ENCODE peak calls at places on chromosomes 13 and 19, in ten cellular contexts. U, K, O, R, H, L, S, W, C and Y are unnamed samples.

GRCh38 chr13:100827489-100828000 is 152.9 kb upstream of the TMTC4 start:
- DNase-seq in L (no peak), H (no peak), S (no peak), R (no peak), K (no peak), C (no peak), O (no peak), W (no peak), U (no peak), Y (no peak)

GRCh38 chr13:99033814-99034213 is 56.0 kb upstream of the DOCK9 start:
- DNase-seq in W (peak), L (no peak), S (peak), C (no peak), H (no peak), K (no peak), U (no peak), R (no peak), O (no peak), Y (peak)

GRCh38 chr19:35760711-35761349 is 2.9 kb downstream of the PROSER3 start:
- DNase-seq in U (no peak), K (no peak), L (no peak), C (no peak), R (no peak), W (peak), O (no peak), H (no peak), S (no peak), Y (no peak)

GRCh38 chr19:2629491-2630351 is 72.8 kb downstream of the GNG7 start:
- DNase-seq in K (no peak), S (no peak), W (no peak), L (no peak), C (no peak), O (no peak), R (no peak), H (no peak), U (no peak), Y (no peak)

GRCh38 chr19:1511989-1512338 is 855 bp downstream of the ADAMTSL5 start:
- DNase-seq in O (no peak), S (no peak), C (no peak), L (no peak), U (no peak), K (no peak), R (no peak), H (no peak), W (no peak), Y (no peak)

GRCh38 chr19:42440357-42441046 is 2.2 kb downstream of the CXCL17 start:
- DNase-seq in K (peak), L (peak), O (peak), C (peak), W (peak), U (no peak), H (peak), R (peak), S (peak), Y (peak)

GRCh38 chr19:29609636-29610035 is 3.6 kb downstream of the POP4 start:
- DNase-seq in L (no peak), C (no peak), R (no peak), O (no peak), H (no peak), K (no peak), W (no peak), U (no peak), S (no peak), Y (no peak)

GRCh38 chr13:46345400-46345799 is 41.7 kb downstream of the RUBCNL start:
- DNase-seq in W (no peak), O (no peak), R (no peak), H (no peak), K (no peak), C (no peak), L (no peak), S (no peak), U (no peak), Y (no peak)

GRCh38 chr13:80341098-80341701 is at the start of gene SPRY2:
- DNase-seq in K (peak), H (no peak), O (peak), L (peak), U (no peak), W (peak), S (peak), R (peak), C (peak), Y (peak)